ENCODE peak calls at places on chromosome 5, in seven cellular contexts. B is SK-N-SH, G is HCT116, Z is GM12878, J is HepG2, A is H1, U is K562. Q is an unnamed sample.

GRCh38 chr5:82312373-82312856 is 34.3 kb upstream of the RPS23 start:
- DNase-seq in B (peak), G (peak), Z (no peak), J (peak), A (peak), U (peak), Q (peak)

GRCh38 chr5:39158127-39158593 is 61.2 kb downstream of the FYB1 start:
- DNase-seq in B (no peak), G (no peak), Z (no peak), J (no peak), A (no peak), U (peak), Q (no peak)

GRCh38 chr5:55853818-55854217 is 2.7 kb downstream of the IL31RA start:
- DNase-seq in B (no peak), G (no peak), Z (no peak), J (no peak), A (no peak), U (no peak), Q (no peak)

GRCh38 chr5:119996128-119996527 is 366.8 kb downstream of the FAM170A start:
- DNase-seq in B (no peak), G (no peak), Z (no peak), J (no peak), A (no peak), U (no peak), Q (no peak)

GRCh38 chr5:123855630-123856029 is 343.7 kb downstream of the CSNK1G3 start:
- DNase-seq in B (no peak), G (no peak), Z (no peak), J (no peak), A (no peak), U (no peak), Q (no peak)

GRCh38 chr5:74361406-74362358 is 278.8 kb downstream of the ENC1 start:
- DNase-seq in B (no peak), G (no peak), Z (no peak), J (peak), A (no peak), U (no peak), Q (no peak)

GRCh38 chr5:53170748-53171349 is 61.3 kb upstream of the MOCS2 start:
- DNase-seq in B (peak), G (peak), Z (no peak), J (peak), A (no peak), U (peak), Q (peak)

GRCh38 chr5:17113174-17113941 is 104.1 kb upstream of the BASP1 start:
- DNase-seq in B (no peak), G (no peak), Z (no peak), J (no peak), A (no peak), U (no peak), Q (no peak)

GRCh38 chr5:169980418-169981053 is at the start of gene INSYN2B:
- DNase-seq in B (peak), G (peak), Z (no peak), J (peak), A (peak), U (peak), Q (peak)

GRCh38 chr5:53246042-53246836 is 136.7 kb upstream of the MOCS2 start:
- DNase-seq in B (no peak), G (no peak), Z (no peak), J (no peak), A (no peak), U (peak), Q (no peak)

GRCh38 chr5:107669543-107670027 is 1.2 kb downstream of the EFNA5 start:
- DNase-seq in B (peak), G (no peak), Z (no peak), J (no peak), A (no peak), U (no peak), Q (peak)

GRCh38 chr5:112734597-112734996 is 3.1 kb upstream of the APC start:
- DNase-seq in B (no peak), G (no peak), Z (no peak), J (no peak), A (no peak), U (peak), Q (no peak)

GRCh38 chr5:55510523-55510880 is 24.3 kb downstream of the PLPP1 start:
- DNase-seq in B (no peak), G (no peak), Z (no peak), J (no peak), A (no peak), U (no peak), Q (no peak)

GRCh38 chr5:151084363-151084762 is 3.5 kb upstream of the TNIP1 start:
- DNase-seq in B (no peak), G (no peak), Z (no peak), J (no peak), A (no peak), U (no peak), Q (no peak)

GRCh38 chr5:38207343-38207742 is 51.0 kb upstream of the EGFLAM start:
- DNase-seq in B (no peak), G (peak), Z (no peak), J (peak), A (no peak), U (no peak), Q (peak)

GRCh38 chr5:18881615-18882014 is 1106.4 kb downstream of the CDH18 start:
- DNase-seq in B (no peak), G (no peak), Z (no peak), J (no peak), A (no peak), U (no peak), Q (no peak)

GRCh38 chr5:142869883-142870282 is 99.7 kb downstream of the ARHGAP26 start:
- DNase-seq in B (no peak), G (no peak), Z (no peak), J (no peak), A (no peak), U (no peak), Q (no peak)

GRCh38 chr5:143699121-143699520 is 112.8 kb upstream of the HMHB1 start:
- DNase-seq in B (no peak), G (no peak), Z (no peak), J (no peak), A (no peak), U (peak), Q (no peak)

GRCh38 chr5:169374111-169374510 is 73.2 kb upstream of the SLIT3 start:
- DNase-seq in B (no peak), G (no peak), Z (no peak), J (no peak), A (no peak), U (no peak), Q (no peak)

GRCh38 chr5:37272564-37272963 is 23.4 kb upstream of the CPLANE1 start:
- DNase-seq in B (no peak), G (no peak), Z (no peak), J (no peak), A (no peak), U (no peak), Q (no peak)

GRCh38 chr5:5658226-5658625 is 235.7 kb downstream of the ICE1 start:
- DNase-seq in B (no peak), G (no peak), Z (peak), J (no peak), A (no peak), U (no peak), Q (no peak)

GRCh38 chr5:63121471-63121870 is 542.9 kb downstream of the LRRC70 start:
- DNase-seq in B (no peak), G (no peak), Z (no peak), J (no peak), A (no peak), U (no peak), Q (no peak)

GRCh38 chr5:5387192-5387591 is 35.3 kb upstream of the ICE1 start:
- DNase-seq in B (no peak), G (no peak), Z (no peak), J (no peak), A (no peak), U (no peak), Q (no peak)

GRCh38 chr5:132387649-132388117 is 18.2 kb downstream of the SLC22A5 start:
- DNase-seq in B (peak), G (peak), Z (no peak), J (no peak), A (no peak), U (peak), Q (peak)

DNA sequence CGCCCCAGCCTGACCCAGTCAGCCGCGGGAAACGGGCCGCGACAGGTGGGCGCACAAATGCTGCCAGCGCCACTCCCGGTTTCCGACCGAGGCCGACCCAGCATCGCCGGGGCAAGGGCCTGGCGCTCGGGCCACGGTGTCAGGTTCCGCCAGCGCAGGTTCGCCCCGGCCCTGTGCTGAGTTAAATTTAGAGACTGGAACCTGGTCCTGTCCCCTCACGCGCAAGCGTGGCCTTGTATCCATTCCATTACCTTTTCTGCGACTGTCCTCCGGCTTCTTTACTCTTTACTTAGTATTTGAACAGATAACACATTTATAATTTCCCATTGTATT is 372 bp upstream of the TRIM7 start:
- DNase-seq in B (no peak), G (no peak), Z (no peak), J (no peak), A (no peak), U (no peak), Q (no peak)
- TF ChIP-seq JUND in B (no peak), G (no peak), Z (no peak), J (no peak), A (no peak), U (no peak), Q (no peak)

DNA sequence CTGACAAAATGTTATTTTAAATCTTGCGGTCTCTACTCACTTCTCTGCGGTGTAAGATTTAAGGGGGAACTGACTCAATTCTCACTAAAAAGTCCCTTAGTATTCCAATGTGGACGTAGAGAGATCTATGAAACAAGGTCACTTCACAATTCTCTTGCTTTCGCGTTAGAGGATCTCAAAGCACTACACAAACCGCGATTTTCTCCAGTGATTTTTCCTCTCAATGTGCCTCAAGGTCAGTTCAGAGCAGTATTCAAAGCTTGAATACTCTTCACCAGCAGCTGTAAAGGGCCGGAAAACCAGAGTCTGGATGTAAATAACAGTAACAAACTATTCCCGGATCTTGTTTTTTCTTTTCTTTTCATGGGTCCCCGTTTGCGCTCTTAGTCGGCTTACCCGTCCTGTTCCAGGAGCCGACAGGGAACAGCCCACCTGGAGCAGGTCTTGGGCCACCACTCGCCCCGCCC is 128.2 kb downstream of the TMEM161B start:
- DNase-seq in B (no peak), G (no peak), Z (no peak), J (no peak), A (peak), U (no peak), Q (no peak)
- TF ChIP-seq JUND in B (no peak), G (no peak), Z (no peak), J (no peak), A (no peak), U (no peak), Q (no peak)

GRCh38 chr5:130616161-130616560 is 548.9 kb downstream of the HINT1 start:
- DNase-seq in B (no peak), G (no peak), Z (no peak), J (no peak), A (no peak), U (no peak), Q (no peak)
- TF ChIP-seq JUND in B (no peak), G (no peak), Z (no peak), J (no peak), A (no peak), U (no peak), Q (no peak)

DNA sequence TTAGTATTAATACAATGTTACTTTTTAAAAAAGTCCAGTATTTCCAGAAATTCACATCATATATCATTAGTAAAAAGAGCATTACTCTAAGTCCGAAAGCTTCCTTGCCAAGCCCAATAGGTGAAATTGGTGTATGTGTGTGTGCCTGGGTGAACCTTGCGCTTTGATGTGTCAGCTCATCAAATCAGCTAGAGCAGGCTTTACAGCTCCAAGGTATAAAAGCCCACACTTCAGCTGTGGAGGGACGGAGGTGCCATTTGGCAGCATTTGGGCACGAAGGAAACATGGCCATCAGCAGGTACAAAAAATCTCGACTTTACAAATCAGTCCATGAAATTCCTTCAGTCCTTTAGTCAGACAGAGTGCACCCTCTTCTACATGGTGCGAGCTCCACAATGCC is 76.5 kb upstream of the IL7R start:
- DNase-seq in B (no peak), G (no peak), Z (no peak), J (no peak), A (no peak), U (no peak), Q (no peak)
- TF ChIP-seq JUND in B (no peak), G (no peak), Z (no peak), J (no peak), A (no peak), U (no peak), Q (no peak)

GRCh38 chr5:31987985-31988710 is 186.0 kb downstream of the GOLPH3 start:
- DNase-seq in B (no peak), G (peak), Z (no peak), J (no peak), A (no peak), U (no peak), Q (peak)
- TF ChIP-seq JUND in B (peak), G (peak), Z (no peak), J (no peak), A (no peak), U (no peak), Q (no peak)